ENCODE peak calls at places on chromosomes 5 and 9, in six cellular contexts. L is effector CD4-positive, alpha-beta T cell; D is GM23248; F is foreskin keratinocyte; V is CD8-positive, alpha-beta T cell; P is left kidney. K is an unnamed sample.

GRCh38 chr5:125023673-125024072 is 277.2 kb upstream of the ZNF608 start:
- DNase-seq in V (no peak), F (peak; percentile 74), P (no peak), L (no peak), D (peak; percentile 25), K (no peak)

GRCh38 chr5:112109331-112109993 is 309.6 kb downstream of the EPB41L4A start:
- DNase-seq in F (peak; percentile 79), L (no peak), P (peak; percentile 3), V (no peak), D (peak; percentile 64), K (no peak)

GRCh38 chr9:95511952-95512750 is 4.6 kb downstream of the PTCH1 start:
- DNase-seq in L (no peak), P (peak; percentile 70), V (no peak), D (peak; percentile 61), F (no peak), K (no peak)

GRCh38 chr5:135487839-135488514 is 35.8 kb upstream of the TIFAB start:
- DNase-seq in F (no peak), P (peak; percentile 61), V (no peak), D (peak; percentile 6), L (no peak), K (no peak)

GRCh38 chr9:80041821-80042220 is 470.1 kb downstream of the TLE4 start:
- DNase-seq in P (no peak), V (no peak), D (no peak), L (no peak), F (no peak), K (no peak)

GRCh38 chr5:43227655-43228054 is 35.6 kb downstream of the NIM1K start:
- DNase-seq in F (no peak), D (peak; percentile 82), V (no peak), L (no peak), P (peak; percentile 32), K (peak; percentile 44)

GRCh38 chr9:91428431-91428830 is 4.8 kb upstream of the NFIL3 start:
- DNase-seq in V (no peak), F (no peak), L (no peak), P (no peak), D (peak; percentile 35), K (no peak)

GRCh38 chr9:137027369-137028012 is 546 bp downstream of the ABCA2 start:
- DNase-seq in V (no peak), D (peak; percentile 74), F (no peak), P (peak; percentile 62), L (no peak), K (no peak)

GRCh38 chr9:124297915-124298645 is 40.3 kb downstream of the NEK6 start:
- DNase-seq in L (no peak), F (no peak), P (no peak), D (no peak), V (no peak), K (no peak)

GRCh38 chr5:118220491-118220890 is 767.9 kb downstream of the DTWD2 start:
- DNase-seq in L (no peak), V (no peak), D (peak; percentile 35), F (no peak), P (no peak), K (no peak)

GRCh38 chr9:112784020-112784788 is 33.6 kb downstream of the SNX30 start:
- DNase-seq in L (no peak), D (no peak), F (peak; percentile 27), P (peak; percentile 80), V (no peak), K (peak; percentile 28)

GRCh38 chr5:17343675-17344074 is 126.2 kb downstream of the BASP1 start:
- DNase-seq in L (no peak), F (peak; percentile 63), D (peak; percentile 79), V (no peak), P (no peak), K (peak; percentile 91)